ENCODE peak calls at places on chromosomes 5 and 9, in four cellular contexts. E is NCI-H2029, Z is head of caudate nucleus, O is GM23248. J is an unnamed sample.

GRCh38 chr5:145237843-145238242 is 597.3 kb downstream of the PRELID2 start:
- DNase-seq in E (peak; percentile 63), Z (peak; percentile 35), O (peak; percentile 66), J (no peak)

GRCh38 chr9:113678119-113678861 is 197.8 kb upstream of the ZNF618 start:
- DNase-seq in E (no peak), Z (no peak), O (no peak), J (no peak)

GRCh38 chr9:88682431-88682831 is 147.5 kb downstream of the NXNL2 start:
- DNase-seq in E (no peak), Z (no peak), O (no peak), J (no peak)

GRCh38 chr5:16578474-16578883 is 38.3 kb downstream of the RETREG1 start:
- DNase-seq in E (no peak), Z (peak; percentile 65), O (no peak), J (no peak)

GRCh38 chr5:148963679-148964078 is 99.2 kb downstream of the SH3TC2 start:
- DNase-seq in E (no peak), Z (no peak), O (no peak), J (peak; percentile 57)

GRCh38 chr5:94785111-94785510 is 166.6 kb downstream of the SLF1 start:
- DNase-seq in E (no peak), Z (no peak), O (peak; percentile 33), J (no peak)

GRCh38 chr9:113901196-113901818 is 25.2 kb downstream of the ZNF618 start:
- DNase-seq in E (no peak), Z (no peak), O (no peak), J (no peak)

GRCh38 chr9:136875155-136875554 is 9.0 kb upstream of the EDF1 start:
- DNase-seq in E (no peak), Z (no peak), O (no peak), J (no peak)

GRCh38 chr5:150672884-150673275 is 11.8 kb downstream of the MYOZ3 start:
- DNase-seq in E (no peak), Z (no peak), O (no peak), J (no peak)

GRCh38 chr9:10242255-10242654 is 370.5 kb downstream of the PTPRD start:
- DNase-seq in E (no peak), Z (no peak), O (no peak), J (no peak)

GRCh38 chr9:88387035-88387732 is 1.1 kb upstream of the SPIN1 start:
- DNase-seq in E (peak; percentile 68), Z (no peak), O (peak; percentile 71), J (no peak)

GRCh38 chr9:121288874-121289553 is 21.1 kb downstream of the GSN start:
- DNase-seq in E (no peak), Z (peak; percentile 76), O (peak; percentile 59), J (peak; percentile 82)

GRCh38 chr5:43676083-43676840 is 73.3 kb downstream of the NNT start:
- DNase-seq in E (no peak), Z (no peak), O (no peak), J (no peak)

GRCh38 chr5:139911425-139912120 is 116.0 kb downstream of the PSD2 start:
- DNase-seq in E (no peak), Z (no peak), O (no peak), J (no peak)

GRCh38 chr9:111037744-111038335 is 430 bp downstream of the LPAR1 start:
- DNase-seq in E (no peak), Z (peak; percentile 63), O (peak; percentile 71), J (peak; percentile 55)

GRCh38 chr5:60836131-60836530 is 7.9 kb downstream of the ELOVL7 start:
- DNase-seq in E (no peak), Z (no peak), O (no peak), J (no peak)

GRCh38 chr5:27015758-27016157 is 22.6 kb downstream of the CDH9 start:
- DNase-seq in E (no peak), Z (no peak), O (no peak), J (no peak)

GRCh38 chr9:13151489-13151888 is 128.0 kb downstream of the MPDZ start:
- DNase-seq in E (no peak), Z (no peak), O (no peak), J (no peak)

GRCh38 chr5:141839015-141839513 is 39.1 kb downstream of the PCDH1 start:
- DNase-seq in E (no peak), Z (no peak), O (peak; percentile 56), J (no peak)

GRCh38 chr5:158154226-158155005 is 295.5 kb upstream of the CLINT1 start:
- DNase-seq in E (no peak), Z (no peak), O (peak; percentile 90), J (no peak)

GRCh38 chr9:4490705-4491620 is 695 bp downstream of the SLC1A1 start:
- DNase-seq in E (no peak), Z (peak; percentile 57), O (peak; percentile 56), J (no peak)

GRCh38 chr5:14090755-14091154 is 52.4 kb upstream of the TRIO start:
- DNase-seq in E (no peak), Z (no peak), O (no peak), J (no peak)

GRCh38 chr5:143431789-143432188 is 28.3 kb upstream of the NR3C1 start:
- DNase-seq in E (no peak), Z (peak; percentile 67), O (no peak), J (no peak)

GRCh38 chr9:130996205-130996604 is 12.8 kb upstream of the LAMC3 start:
- DNase-seq in E (no peak), Z (no peak), O (no peak), J (no peak)

GRCh38 chr5:98909363-98909762 is 19.4 kb downstream of the CHD1 start:
- DNase-seq in E (no peak), Z (no peak), O (peak; percentile 22), J (no peak)

GRCh38 chr9:38106488-38106887 is 37.5 kb upstream of the SHB start:
- DNase-seq in E (peak; percentile 56), Z (no peak), O (no peak), J (no peak)

GRCh38 chr9:135152608-135153337 is 65.3 kb downstream of the OLFM1 start:
- DNase-seq in E (no peak), Z (no peak), O (no peak), J (no peak)

GRCh38 chr5:134427540-134428041 is 15.9 kb upstream of the CDKN2AIPNL start:
- DNase-seq in E (no peak), Z (no peak), O (no peak), J (no peak)

GRCh38 chr9:127846451-127847154 is 7.9 kb downstream of the ENG start:
- DNase-seq in E (no peak), Z (no peak), O (no peak), J (peak; percentile 88)

GRCh38 chr5:115888027-115888426 is 46.3 kb downstream of the AP3S1 start:
- DNase-seq in E (no peak), Z (no peak), O (peak; percentile 61), J (no peak)

GRCh38 chr5:140557965-140558364 is 692 bp upstream of the SRA1 start:
- DNase-seq in E (no peak), Z (no peak), O (no peak), J (no peak)

GRCh38 chr9:10026585-10026984 is 586.2 kb downstream of the PTPRD start:
- DNase-seq in E (no peak), Z (no peak), O (no peak), J (no peak)

GRCh38 chr9:112380771-112381181 is 868 bp downstream of the HSDL2 start:
- DNase-seq in E (no peak), Z (no peak), O (peak; percentile 48), J (no peak)

GRCh38 chr5:143416411-143416810 is 12.9 kb upstream of the NR3C1 start:
- DNase-seq in E (no peak), Z (no peak), O (no peak), J (no peak)

GRCh38 chr9:109028457-109028856 is 15.2 kb upstream of the CTNNAL1 start:
- DNase-seq in E (no peak), Z (no peak), O (no peak), J (no peak)

GRCh38 chr5:179211076-179211475 is 134.2 kb downstream of the ADAMTS2 start:
- DNase-seq in E (no peak), Z (no peak), O (peak; percentile 68), J (no peak)

GRCh38 chr9:83024501-83025125 is 38.3 kb downstream of the RASEF start:
- DNase-seq in E (no peak), Z (no peak), O (no peak), J (no peak)

GRCh38 chr5:119418782-119419101 is 33.6 kb upstream of the HSD17B4 start:
- DNase-seq in E (no peak), Z (no peak), O (no peak), J (no peak)